ENCODE peak calls at places on chromosome 5, in nine cellular contexts. J is kidney; F is CD8-positive, alpha-beta memory T cell; B is left ventricle myocardium superior; K is activated CD4-positive, alpha-beta T cell treated with anti-CD3 and anti-CD28 coated beads, Interleukin-2, amount 50 U/mL, for 4 hours; Y is KG1; I is stimulated activated CD4-positive, alpha-beta T cell treated with anti-CD3 and anti-CD28 coated beads, TNF-alpha, amount 100 ng/mL, for 48 hours; M is nephron progenitor cell; U is HFF-Myc. D is an unnamed sample.

GRCh38 chr5:31235381-31235780 is 41.9 kb downstream of the CDH6 start:
- DNase-seq in J (no peak), F (no peak), B (no peak), K (no peak), Y (no peak), I (no peak), M (no peak), U (no peak), D (no peak)

GRCh38 chr5:126055348-126055729 is 367.9 kb upstream of the GRAMD2B start:
- DNase-seq in J (no peak), F (no peak), B (no peak), K (no peak), Y (no peak), I (no peak), M (no peak), U (no peak), D (peak)

GRCh38 chr5:5340206-5340729 is 82.2 kb upstream of the ICE1 start:
- DNase-seq in J (peak), F (no peak), B (peak), K (no peak), Y (no peak), I (no peak), M (peak), U (peak), D (no peak)

GRCh38 chr5:98602534-98603112 is 170.8 kb upstream of the RGMB start:
- DNase-seq in J (no peak), F (no peak), B (no peak), K (no peak), Y (no peak), I (no peak), M (no peak), U (no peak), D (no peak)

GRCh38 chr5:127871448-127872153 is 168.4 kb downstream of the CCDC192 start:
- DNase-seq in J (no peak), F (no peak), B (no peak), K (no peak), Y (no peak), I (no peak), M (no peak), U (no peak), D (no peak)

GRCh38 chr5:1050449-1051365 is 42.1 kb downstream of the NKD2 start:
- DNase-seq in J (peak), F (no peak), B (peak), K (no peak), Y (no peak), I (no peak), M (no peak), U (no peak), D (no peak)

GRCh38 chr5:72194846-72195245 is 87.6 kb downstream of the MAP1B start:
- DNase-seq in J (no peak), F (peak), B (no peak), K (no peak), Y (no peak), I (peak), M (no peak), U (no peak), D (no peak)

GRCh38 chr5:124206540-124206939 is 539.9 kb downstream of the ZNF608 start:
- DNase-seq in J (no peak), F (no peak), B (no peak), K (no peak), Y (no peak), I (no peak), M (no peak), U (no peak), D (no peak)

GRCh38 chr5:74415695-74416102 is 224.8 kb downstream of the ENC1 start:
- DNase-seq in J (no peak), F (no peak), B (no peak), K (no peak), Y (peak), I (no peak), M (no peak), U (no peak), D (no peak)

GRCh38 chr5:3954189-3954588 is 358.6 kb downstream of the IRX1 start:
- DNase-seq in J (no peak), F (no peak), B (no peak), K (no peak), Y (no peak), I (no peak), M (no peak), U (no peak), D (no peak)

GRCh38 chr5:176533390-176533789 is 3.8 kb downstream of the RNF44 start:
- DNase-seq in J (peak), F (no peak), B (peak), K (no peak), Y (peak), I (no peak), M (no peak), U (no peak), D (no peak)

GRCh38 chr5:61881821-61882220 is 424.2 kb upstream of the KIF2A start:
- DNase-seq in J (peak), F (no peak), B (no peak), K (no peak), Y (no peak), I (no peak), M (no peak), U (no peak), D (no peak)

GRCh38 chr5:77076961-77077820 is 9.9 kb downstream of the ZBED3 start:
- DNase-seq in J (peak), F (peak), B (peak), K (peak), Y (peak), I (peak), M (peak), U (no peak), D (peak)

GRCh38 chr5:63456279-63456678 is 506.0 kb downstream of the HTR1A start:
- DNase-seq in J (no peak), F (no peak), B (no peak), K (no peak), Y (no peak), I (no peak), M (no peak), U (no peak), D (no peak)

GRCh38 chr5:1297243-1297642 is 2.4 kb upstream of the TERT start:
- DNase-seq in J (peak), F (no peak), B (no peak), K (no peak), Y (no peak), I (no peak), M (no peak), U (no peak), D (peak)

GRCh38 chr5:113199122-113199905 is 222.7 kb downstream of the DCP2 start:
- DNase-seq in J (no peak), F (no peak), B (no peak), K (no peak), Y (no peak), I (no peak), M (no peak), U (peak), D (no peak)

GRCh38 chr5:33631139-33631538 is 190.4 kb downstream of the TARS1 start:
- DNase-seq in J (no peak), F (no peak), B (no peak), K (no peak), Y (no peak), I (no peak), M (no peak), U (no peak), D (no peak)

GRCh38 chr5:169682026-169682425 is 45.0 kb downstream of the DOCK2 start:
- DNase-seq in J (no peak), F (no peak), B (no peak), K (no peak), Y (no peak), I (no peak), M (no peak), U (no peak), D (no peak)

GRCh38 chr5:148457183-148457620 is 73.4 kb downstream of the FBXO38 start:
- DNase-seq in J (no peak), F (peak), B (no peak), K (peak), Y (no peak), I (no peak), M (no peak), U (no peak), D (peak)

GRCh38 chr5:44945743-44946142 is 137.0 kb downstream of the MRPS30 start:
- DNase-seq in J (no peak), F (no peak), B (no peak), K (no peak), Y (no peak), I (no peak), M (no peak), U (no peak), D (no peak)

GRCh38 chr5:159972538-159973362 is 36.2 kb upstream of the TTC1 start:
- DNase-seq in J (peak), F (no peak), B (peak), K (no peak), Y (no peak), I (no peak), M (no peak), U (no peak), D (no peak)

GRCh38 chr5:947626-948471 is 55.2 kb downstream of the TRIP13 start:
- DNase-seq in J (no peak), F (no peak), B (no peak), K (no peak), Y (no peak), I (no peak), M (no peak), U (no peak), D (no peak)

GRCh38 chr5:31880460-31880859 is 241.5 kb downstream of the PDZD2 start:
- DNase-seq in J (no peak), F (no peak), B (no peak), K (no peak), Y (no peak), I (no peak), M (no peak), U (no peak), D (no peak)

GRCh38 chr5:38913714-38914113 is 67.9 kb downstream of the OSMR start:
- DNase-seq in J (no peak), F (no peak), B (no peak), K (no peak), Y (no peak), I (no peak), M (no peak), U (no peak), D (no peak)

D was measured in NCI-H1436.